ENCODE peak calls at places on chromosomes 2 and 18, in four cellular contexts. One of them, this sample, is unnamed.

GRCh38 chr2:239593965-239594771 is 193.3 kb upstream of the HDAC4 start:
- DNase-seq in IMR-90: no peak
- DNase-seq in heart left ventricle: peak
- DNase-seq in A549: no peak
- DNase-seq in this sample: no peak

GRCh38 chr18:79523738-79524180 is 128.0 kb downstream of the NFATC1 start:
- DNase-seq in IMR-90: no peak
- DNase-seq in heart left ventricle: peak
- DNase-seq in A549: no peak
- DNase-seq in this sample: no peak

GRCh38 chr2:76170856-76171255 is 460.1 kb upstream of the GCFC2 start:
- DNase-seq in IMR-90: no peak
- DNase-seq in heart left ventricle: no peak
- DNase-seq in A549: no peak
- DNase-seq in this sample: no peak

GRCh38 chr18:48607049-48607984 is 68.5 kb downstream of the CTIF start:
- DNase-seq in IMR-90: peak
- DNase-seq in heart left ventricle: peak
- DNase-seq in A549: no peak
- DNase-seq in this sample: no peak

GRCh38 chr2:162435676-162436075 is 91.7 kb downstream of the GCA start:
- DNase-seq in IMR-90: no peak
- DNase-seq in heart left ventricle: no peak
- DNase-seq in A549: no peak
- DNase-seq in this sample: no peak

GRCh38 chr2:19881221-19881620 is 20.6 kb downstream of the TTC32 start:
- DNase-seq in IMR-90: no peak
- DNase-seq in heart left ventricle: no peak
- DNase-seq in A549: no peak
- DNase-seq in this sample: no peak

GRCh38 chr2:53508667-53509066 is 258.9 kb upstream of the CHAC2 start:
- DNase-seq in IMR-90: peak
- DNase-seq in heart left ventricle: no peak
- DNase-seq in A549: peak
- DNase-seq in this sample: no peak

GRCh38 chr2:85534875-85535274 is 4.1 kb upstream of the MAT2A start:
- DNase-seq in IMR-90: no peak
- DNase-seq in heart left ventricle: no peak
- DNase-seq in A549: no peak
- DNase-seq in this sample: no peak

GRCh38 chr2:64586883-64587481 is 62.9 kb downstream of the AFTPH start:
- DNase-seq in IMR-90: peak
- DNase-seq in heart left ventricle: no peak
- DNase-seq in A549: peak
- DNase-seq in this sample: peak

GRCh38 chr2:192741889-192742288 is 547.2 kb upstream of the TMEFF2 start:
- DNase-seq in IMR-90: no peak
- DNase-seq in heart left ventricle: no peak
- DNase-seq in A549: peak
- DNase-seq in this sample: no peak

GRCh38 chr2:46315103-46315890 is 18.1 kb downstream of the EPAS1 start:
- DNase-seq in IMR-90: peak
- DNase-seq in heart left ventricle: peak
- DNase-seq in A549: peak
- DNase-seq in this sample: peak

GRCh38 chr18:48002933-48003365 is 72.5 kb upstream of the SMAD2 start:
- DNase-seq in IMR-90: peak
- DNase-seq in heart left ventricle: peak
- DNase-seq in A549: peak
- DNase-seq in this sample: no peak

GRCh38 chr18:70382032-70382431 is 93.2 kb downstream of the SOCS6 start:
- DNase-seq in IMR-90: no peak
- DNase-seq in heart left ventricle: no peak
- DNase-seq in A549: peak
- DNase-seq in this sample: no peak

GRCh38 chr2:8575810-8576423 is 105.9 kb upstream of the ID2 start:
- DNase-seq in IMR-90: no peak
- DNase-seq in heart left ventricle: no peak
- DNase-seq in A549: no peak
- DNase-seq in this sample: no peak

GRCh38 chr2:190863946-190864345 is 16.7 kb upstream of the GLS start:
- DNase-seq in IMR-90: no peak
- DNase-seq in heart left ventricle: no peak
- DNase-seq in A549: no peak
- DNase-seq in this sample: no peak

GRCh38 chr2:33059452-33060156 is 112.9 kb downstream of the LTBP1 start:
- DNase-seq in IMR-90: no peak
- DNase-seq in heart left ventricle: no peak
- DNase-seq in A549: no peak
- DNase-seq in this sample: no peak

GRCh38 chr2:45301307-45302010 is 292.2 kb upstream of the SIX2 start:
- DNase-seq in IMR-90: no peak
- DNase-seq in heart left ventricle: no peak
- DNase-seq in A549: no peak
- DNase-seq in this sample: no peak

GRCh38 chr18:5943514-5943913 is 48.2 kb upstream of the TMEM200C start:
- DNase-seq in IMR-90: peak
- DNase-seq in heart left ventricle: no peak
- DNase-seq in A549: no peak
- DNase-seq in this sample: no peak

GRCh38 chr2:152558174-152559091 is 158.8 kb downstream of the PRPF40A start:
- DNase-seq in IMR-90: peak
- DNase-seq in heart left ventricle: no peak
- DNase-seq in A549: no peak
- DNase-seq in this sample: no peak

GRCh38 chr2:235521844-235522243 is 28.0 kb downstream of the AGAP1 start:
- DNase-seq in IMR-90: no peak
- DNase-seq in heart left ventricle: no peak
- DNase-seq in A549: no peak
- DNase-seq in this sample: no peak

GRCh38 chr2:17179145-17179808 is 339.0 kb downstream of the RAD51AP2 start:
- DNase-seq in IMR-90: no peak
- DNase-seq in heart left ventricle: no peak
- DNase-seq in A549: no peak
- DNase-seq in this sample: no peak

GRCh38 chr2:11097038-11097720 is 58.1 kb upstream of the SLC66A3 start:
- DNase-seq in IMR-90: peak
- DNase-seq in heart left ventricle: no peak
- DNase-seq in A549: peak
- DNase-seq in this sample: no peak

GRCh38 chr18:46917808-46918600 is 602 bp downstream of the KATNAL2 start:
- DNase-seq in IMR-90: peak
- DNase-seq in heart left ventricle: peak
- DNase-seq in A549: peak
- DNase-seq in this sample: peak

GRCh38 chr2:42569116-42569711 is 782 bp downstream of the MTA3 start:
- DNase-seq in IMR-90: peak
- DNase-seq in heart left ventricle: peak
- DNase-seq in A549: peak
- DNase-seq in this sample: peak

GRCh38 chr2:235669983-235670962 is 176.4 kb downstream of the AGAP1 start:
- DNase-seq in IMR-90: peak
- DNase-seq in heart left ventricle: peak
- DNase-seq in A549: peak
- DNase-seq in this sample: peak

GRCh38 chr18:23311346-23312103 is 141.6 kb upstream of the RIOK3 start:
- DNase-seq in IMR-90: peak
- DNase-seq in heart left ventricle: peak
- DNase-seq in A549: no peak
- DNase-seq in this sample: no peak

GRCh38 chr18:34461266-34461665 is 236.6 kb upstream of the NOL4 start:
- DNase-seq in IMR-90: no peak
- DNase-seq in heart left ventricle: no peak
- DNase-seq in A549: no peak
- DNase-seq in this sample: no peak

GRCh38 chr18:7567487-7568425 is 640 bp downstream of the PTPRM start:
- DNase-seq in IMR-90: peak
- DNase-seq in heart left ventricle: peak
- DNase-seq in A549: peak
- DNase-seq in this sample: peak

GRCh38 chr2:134917958-134918517 is 584 bp upstream of the CCNT2 start:
- DNase-seq in IMR-90: no peak
- DNase-seq in heart left ventricle: no peak
- DNase-seq in A549: no peak
- DNase-seq in this sample: no peak
- TF ChIP-seq POLR2A in IMR-90: peak
- TF ChIP-seq POLR2A in heart left ventricle: no peak
- TF ChIP-seq POLR2A in A549: peak
- TF ChIP-seq POLR2A in this sample: peak

DNA sequence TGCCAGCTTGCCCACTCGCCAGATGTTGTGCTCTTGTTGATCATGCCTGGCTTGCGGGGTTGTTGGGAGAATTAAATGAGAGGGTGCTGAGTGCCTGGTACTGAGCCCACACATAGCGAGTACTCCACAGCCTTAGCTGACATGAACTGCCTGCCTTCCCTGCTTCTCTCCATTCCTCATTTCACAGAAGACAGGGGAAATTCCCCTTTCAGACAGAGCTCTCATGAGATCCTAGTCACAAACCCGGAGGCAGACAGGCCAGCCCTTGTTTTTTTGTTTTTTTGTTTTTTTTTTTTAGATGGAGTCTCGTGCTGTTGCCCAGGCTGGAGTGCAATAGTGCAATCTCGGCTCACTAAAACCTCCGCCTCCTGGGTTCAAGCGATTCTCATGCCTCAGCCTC is 17.1 kb upstream of the DNMT3A start:
- DNase-seq in IMR-90: no peak
- DNase-seq in heart left ventricle: no peak
- DNase-seq in A549: no peak
- DNase-seq in this sample: no peak
- TF ChIP-seq POLR2A in IMR-90: no peak
- TF ChIP-seq POLR2A in heart left ventricle: no peak
- TF ChIP-seq POLR2A in A549: no peak
- TF ChIP-seq POLR2A in this sample: no peak

GRCh38 chr2:98070081-98070480 is 16.9 kb upstream of the VWA3B start:
- DNase-seq in IMR-90: no peak
- DNase-seq in heart left ventricle: no peak
- DNase-seq in A549: no peak
- DNase-seq in this sample: no peak

DNA sequence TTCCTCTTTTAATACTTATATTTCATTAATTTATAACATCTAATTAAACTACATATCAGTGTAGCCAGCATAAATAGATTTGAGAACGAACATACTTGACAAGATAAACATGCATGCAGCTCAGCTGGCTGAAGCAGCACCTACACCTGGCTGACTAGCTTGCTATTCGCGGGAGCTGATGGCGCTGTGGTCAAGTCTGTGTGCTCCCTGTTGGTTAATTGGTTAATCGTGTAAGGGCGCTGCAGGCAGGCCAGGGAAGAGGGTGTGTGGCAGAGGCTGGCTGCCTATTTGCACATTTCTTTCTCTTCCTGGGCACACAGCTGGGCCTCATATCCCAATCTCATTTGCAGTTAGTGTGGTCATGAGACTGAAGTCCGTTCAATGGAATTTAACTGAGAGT is 14.5 kb upstream of the VWA3B start:
- DNase-seq in IMR-90: no peak
- DNase-seq in heart left ventricle: no peak
- DNase-seq in A549: no peak
- DNase-seq in this sample: no peak
- TF ChIP-seq POLR2A in IMR-90: no peak
- TF ChIP-seq POLR2A in heart left ventricle: no peak
- TF ChIP-seq POLR2A in A549: no peak
- TF ChIP-seq POLR2A in this sample: no peak

DNA sequence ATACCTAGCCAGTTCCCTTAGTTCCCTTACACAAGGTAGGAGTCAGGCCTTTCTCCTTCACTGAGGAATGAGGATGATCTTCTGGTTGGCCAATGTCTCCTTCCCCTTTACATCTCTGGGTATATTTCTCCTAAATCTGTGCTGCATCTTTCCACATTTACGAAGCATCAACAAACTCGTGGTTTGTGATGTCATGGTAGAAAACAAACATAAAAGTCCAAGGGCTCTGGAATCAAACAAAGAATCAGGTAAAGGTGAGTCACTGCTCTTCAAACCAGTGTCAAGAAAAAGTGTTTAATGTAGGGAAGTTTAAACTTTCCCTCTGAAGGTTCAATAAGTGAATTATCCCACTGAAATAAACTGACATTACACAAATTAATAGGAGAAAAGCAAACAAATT is 122.9 kb downstream of the METTL8 start:
- DNase-seq in IMR-90: no peak
- DNase-seq in heart left ventricle: no peak
- DNase-seq in A549: no peak
- DNase-seq in this sample: no peak
- TF ChIP-seq POLR2A in IMR-90: no peak
- TF ChIP-seq POLR2A in heart left ventricle: no peak
- TF ChIP-seq POLR2A in A549: no peak
- TF ChIP-seq POLR2A in this sample: no peak

GRCh38 chr2:150677561-150677960 is 190.1 kb upstream of the RND3 start:
- DNase-seq in IMR-90: no peak
- DNase-seq in heart left ventricle: no peak
- DNase-seq in A549: no peak
- DNase-seq in this sample: no peak

GRCh38 chr2:150675807-150676206 is 188.3 kb upstream of the RND3 start:
- DNase-seq in IMR-90: no peak
- DNase-seq in heart left ventricle: no peak
- DNase-seq in A549: no peak
- DNase-seq in this sample: no peak

GRCh38 chr2:150681120-150681796 is 193.8 kb upstream of the RND3 start:
- DNase-seq in IMR-90: peak
- DNase-seq in heart left ventricle: no peak
- DNase-seq in A549: peak
- DNase-seq in this sample: no peak

GRCh38 chr2:150676747-150677382 is 189.4 kb upstream of the RND3 start:
- DNase-seq in IMR-90: no peak
- DNase-seq in heart left ventricle: no peak
- DNase-seq in A549: no peak
- DNase-seq in this sample: no peak

GRCh38 chr2:150679456-150680120 is 192.1 kb upstream of the RND3 start:
- DNase-seq in IMR-90: peak
- DNase-seq in heart left ventricle: no peak
- DNase-seq in A549: no peak
- DNase-seq in this sample: no peak
- TF ChIP-seq POLR2A in IMR-90: no peak
- TF ChIP-seq POLR2A in heart left ventricle: no peak
- TF ChIP-seq POLR2A in A549: no peak
- TF ChIP-seq POLR2A in this sample: no peak

This sample was measured in erythroblast.